ENCODE peak calls at places on chromosome 20, in eight cellular contexts. O is nephron progenitor cell, M is IMR-90, L is amygdala, Q is H7, X is ecto neural progenitor cell, T is GM13976, E is neural crest cell. V is an unnamed sample.

GRCh38 chr20:23668477-23668951 is 20.3 kb downstream of the CST4 start:
- DNase-seq in O (peak), M (peak), L (no peak), Q (peak), X (peak), T (peak), E (peak), V (peak)

GRCh38 chr20:51597389-51598231 is 55.1 kb upstream of the NFATC2 start:
- DNase-seq in O (no peak), M (no peak), L (no peak), Q (no peak), X (no peak), T (no peak), E (no peak), V (no peak)

GRCh38 chr20:41151134-41151869 is 14.0 kb downstream of the PLCG1 start:
- DNase-seq in O (no peak), M (no peak), L (no peak), Q (no peak), X (no peak), T (no peak), E (no peak), V (no peak)

GRCh38 chr20:11144114-11144513 is 470.3 kb upstream of the JAG1 start:
- DNase-seq in O (no peak), M (peak), L (no peak), Q (no peak), X (no peak), T (no peak), E (no peak), V (peak)

GRCh38 chr20:58634121-58634817 is 16.8 kb upstream of the STX16 start:
- DNase-seq in O (no peak), M (peak), L (no peak), Q (no peak), X (no peak), T (peak), E (no peak), V (peak)

GRCh38 chr20:62366370-62367135 is 559 bp downstream of the LAMA5 start:
- DNase-seq in O (peak), M (no peak), L (no peak), Q (peak), X (peak), T (no peak), E (no peak), V (no peak)

GRCh38 chr20:32656827-32657226 is 16.9 kb downstream of the C20orf203 start:
- DNase-seq in O (no peak), M (no peak), L (no peak), Q (no peak), X (no peak), T (no peak), E (no peak), V (no peak)

GRCh38 chr20:37945034-37945660 is 42.2 kb downstream of the VSTM2L start:
- DNase-seq in O (no peak), M (no peak), L (no peak), Q (no peak), X (peak), T (no peak), E (no peak), V (no peak)

GRCh38 chr20:34820805-34821578 is 4.5 kb downstream of the NCOA6 start:
- DNase-seq in O (no peak), M (no peak), L (no peak), Q (no peak), X (no peak), T (no peak), E (no peak), V (no peak)

GRCh38 chr20:10644458-10645204 is 29.2 kb downstream of the JAG1 start:
- DNase-seq in O (no peak), M (no peak), L (no peak), Q (no peak), X (no peak), T (peak), E (no peak), V (no peak)

GRCh38 chr20:10218536-10219451 is at the start of gene SNAP25:
- DNase-seq in O (peak), M (peak), L (peak), Q (peak), X (peak), T (peak), E (peak), V (peak)

GRCh38 chr20:3101737-3102574 is 17.4 kb upstream of the AVP start:
- DNase-seq in O (no peak), M (no peak), L (no peak), Q (no peak), X (no peak), T (no peak), E (no peak), V (no peak)

GRCh38 chr20:56826971-56827645 is 198.0 kb downstream of the TFAP2C start:
- DNase-seq in O (no peak), M (no peak), L (no peak), Q (peak), X (no peak), T (no peak), E (no peak), V (peak)

GRCh38 chr20:19750207-19750606 is 7.9 kb upstream of the RIN2 start:
- DNase-seq in O (no peak), M (no peak), L (no peak), Q (no peak), X (no peak), T (no peak), E (no peak), V (no peak)

GRCh38 chr20:32482251-32483220 is 102.6 kb downstream of the NOL4L start:
- DNase-seq in O (peak), M (no peak), L (no peak), Q (peak), X (peak), T (peak), E (peak), V (no peak)

GRCh38 chr20:48584391-48585249 is 243.2 kb downstream of the PREX1 start:
- DNase-seq in O (peak), M (no peak), L (no peak), Q (no peak), X (no peak), T (no peak), E (no peak), V (no peak)

GRCh38 chr20:51801220-51801991 is 915 bp downstream of the SALL4 start:
- DNase-seq in O (peak), M (no peak), L (no peak), Q (peak), X (peak), T (peak), E (peak), V (no peak)

GRCh38 chr20:4726710-4727391 is 5.1 kb downstream of the PRND start:
- DNase-seq in O (no peak), M (peak), L (no peak), Q (peak), X (no peak), T (peak), E (no peak), V (peak)

GRCh38 chr20:53712212-53712977 is 118.8 kb upstream of the ZNF217 start:
- DNase-seq in O (no peak), M (no peak), L (no peak), Q (peak), X (no peak), T (no peak), E (no peak), V (no peak)

V was measured in cardiac fibroblast.